ENCODE peak calls at places on chromosomes 6 and 20, in eight cellular contexts. C is thoracic aorta, F is psoas muscle, E is tibial nerve, Z is pancreas, Q is cardiac muscle cell, W is thyroid gland, P is MM.1S. A is an unnamed sample. For H3K4me1, the result is how much of the 10 kb centered on the place peaks cover.

GRCh38 chr6:145332001-145332400 is 403.3 kb downstream of the EPM2A start:
- DNase-seq in C (no peak), F (no peak), E (no peak), Z (no peak), Q (peak), W (no peak), P (no peak), A (no peak)

GRCh38 chr20:63966944-63967322 is 2.8 kb downstream of the ZNF512B start:
- DNase-seq in C (no peak), F (no peak), E (no peak), Z (peak), Q (no peak), W (no peak), P (no peak), A (no peak)

GRCh38 chr20:62226707-62227590 is 6.9 kb upstream of the HRH3 start:
- DNase-seq in C (no peak), F (no peak), E (no peak), Z (peak), Q (no peak), W (no peak), P (no peak), A (no peak)

GRCh38 chr6:4359108-4359710 is 223.8 kb upstream of the ECI2 start:
- DNase-seq in C (no peak), F (no peak), E (no peak), Z (no peak), Q (no peak), W (no peak), P (no peak), A (no peak)

GRCh38 chr6:71473908-71474307 is 185.3 kb downstream of the OGFRL1 start:
- DNase-seq in C (peak), F (peak), E (no peak), Z (no peak), Q (no peak), W (peak), P (no peak), A (peak)

GRCh38 chr6:159118941-159119340 is 50.3 kb upstream of the FNDC1 start:
- DNase-seq in C (no peak), F (no peak), E (no peak), Z (no peak), Q (no peak), W (no peak), P (no peak), A (no peak)

GRCh38 chr6:156729248-156729647 is 47.9 kb upstream of the ARID1B start:
- DNase-seq in C (no peak), F (no peak), E (no peak), Z (no peak), Q (no peak), W (no peak), P (peak), A (no peak)

GRCh38 chr20:23232219-23232581 is 118.4 kb upstream of the NXT1 start:
- DNase-seq in C (no peak), F (no peak), E (no peak), Z (no peak), Q (no peak), W (no peak), P (no peak), A (peak)

GRCh38 chr20:60062431-60063336 is 104.5 kb downstream of the CDH26 start:
- DNase-seq in C (no peak), F (no peak), E (no peak), Z (no peak), Q (no peak), W (no peak), P (no peak), A (no peak)

GRCh38 chr6:149929422-149929821 is 6.5 kb upstream of the RAET1G start:
- DNase-seq in C (no peak), F (no peak), E (no peak), Z (no peak), Q (peak), W (peak), P (no peak), A (no peak)

GRCh38 chr6:111951439-111952140 is 78.3 kb upstream of the FYN start:
- DNase-seq in C (no peak), F (no peak), E (no peak), Z (no peak), Q (no peak), W (no peak), P (no peak), A (no peak)

GRCh38 chr6:112468359-112468758 is 121.2 kb downstream of the RFPL4B start:
- DNase-seq in C (no peak), F (no peak), E (no peak), Z (no peak), Q (peak), W (no peak), P (no peak), A (no peak)

GRCh38 chr6:88177961-88178464 is 11.9 kb upstream of the CNR1 start:
- DNase-seq in C (no peak), F (no peak), E (no peak), Z (no peak), Q (no peak), W (no peak), P (no peak), A (no peak)

GRCh38 chr6:136104556-136104955 is 145.6 kb downstream of the MTFR2 start:
- DNase-seq in C (no peak), F (no peak), E (no peak), Z (no peak), Q (no peak), W (no peak), P (no peak), A (no peak)

GRCh38 chr6:22250486-22250885 is 46.4 kb downstream of the PRL start:
- DNase-seq in C (no peak), F (no peak), E (no peak), Z (no peak), Q (no peak), W (no peak), P (no peak), A (no peak)

GRCh38 chr6:118859517-118860064 is 34.4 kb upstream of the ASF1A start:
- DNase-seq in C (no peak), F (no peak), E (no peak), Z (no peak), Q (no peak), W (no peak), P (no peak), A (no peak)

GRCh38 chr6:43578748-43579147 is 2.8 kb downstream of the POLH start:
- DNase-seq in C (no peak), F (no peak), E (no peak), Z (no peak), Q (no peak), W (no peak), P (no peak), A (no peak)

GRCh38 chr20:11067359-11067758 is 393.6 kb upstream of the JAG1 start:
- DNase-seq in C (no peak), F (no peak), E (no peak), Z (no peak), Q (peak), W (no peak), P (no peak), A (no peak)

GRCh38 chr6:55985309-55985708 is 109.9 kb upstream of the BMP5 start:
- DNase-seq in C (no peak), F (no peak), E (no peak), Z (no peak), Q (no peak), W (no peak), P (no peak), A (no peak)

GRCh38 chr20:48921883-48922867 is 664 bp downstream of the ARFGEF2 start:
- DNase-seq in C (no peak), F (peak), E (peak), Z (peak), Q (peak), W (peak), P (peak), A (no peak)

GRCh38 chr6:88983532-88983931 is 20.1 kb upstream of the RNGTT start:
- DNase-seq in C (no peak), F (peak), E (peak), Z (no peak), Q (peak), W (no peak), P (no peak), A (no peak)

GRCh38 chr6:120219339-120219738 is 869.8 kb upstream of the MAN1A1 start:
- DNase-seq in C (no peak), F (no peak), E (no peak), Z (no peak), Q (no peak), W (no peak), P (no peak), A (no peak)

GRCh38 chr20:45392733-45393132 is 14.6 kb upstream of the TP53TG5 start:
- DNase-seq in C (no peak), F (no peak), E (no peak), Z (no peak), Q (no peak), W (no peak), P (no peak), A (no peak)
- TF ChIP-seq CTCF in C (no peak), F (no peak), E (no peak), Z (no peak), Q (no peak), W (no peak), P (no peak), A (no peak)

DNA sequence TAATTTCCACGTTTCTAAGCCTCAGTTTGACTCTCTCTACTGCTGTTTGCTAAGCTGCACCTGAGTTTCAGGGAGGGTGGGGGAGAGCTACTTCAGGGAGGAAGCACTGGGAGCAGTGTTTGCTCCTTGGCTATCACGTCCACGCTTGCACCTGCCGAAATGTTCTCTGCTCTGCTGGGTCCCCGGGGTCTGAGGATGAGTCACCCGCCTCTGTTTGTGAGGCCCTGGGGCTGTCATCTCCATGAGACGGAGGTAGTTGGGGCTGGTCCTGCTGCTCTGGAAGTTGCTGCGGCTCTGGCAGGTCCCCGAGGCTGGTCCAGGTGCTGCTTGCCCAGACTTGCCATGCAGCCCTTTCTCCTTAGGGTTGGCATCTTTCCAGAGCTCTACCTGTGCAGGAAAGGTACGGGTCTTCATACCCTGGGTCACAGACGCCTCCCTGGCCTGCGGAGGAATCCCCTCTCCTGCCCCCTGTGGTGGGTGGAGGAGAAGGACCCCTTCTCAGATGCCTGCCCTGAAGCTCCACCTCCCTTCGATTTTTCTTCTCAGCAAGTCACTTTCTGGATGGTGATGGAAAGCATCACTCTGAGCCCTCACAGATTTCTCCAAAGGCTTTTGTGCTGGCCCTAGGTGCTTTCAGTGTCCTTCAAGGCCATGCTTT is 220.1 kb downstream of the QKI start:
- DNase-seq in C (no peak), F (no peak), E (no peak), Z (no peak), Q (no peak), W (no peak), P (no peak), A (no peak)
- H3K4me1 ChIP-seq in C (under half), F (under half), E (under half), Z (under half), Q (under half), W (under half), P (under half), A (under half)

GRCh38 chr6:33577718-33578117 is 2.4 kb downstream of the BAK1 start:
- DNase-seq in C (no peak), F (no peak), E (no peak), Z (no peak), Q (no peak), W (no peak), P (no peak), A (no peak)
- H3K4me3 ChIP-seq in C (peak), F (peak), E (no peak), Z (no peak), Q (no peak), W (no peak), P (peak), A (no peak)

GRCh38 chr6:168232989-168233874 is 86.3 kb downstream of the DACT2 start:
- DNase-seq in C (no peak), F (no peak), E (no peak), Z (no peak), Q (no peak), W (no peak), P (no peak), A (no peak)
- TF ChIP-seq CTCF in C (no peak), F (no peak), E (no peak), Z (no peak), Q (peak), W (no peak), P (no peak), A (no peak)

GRCh38 chr20:35093245-35093884 is 758 bp upstream of the TRPC4AP start:
- DNase-seq in C (no peak), F (no peak), E (no peak), Z (no peak), Q (no peak), W (no peak), P (no peak), A (no peak)
- H3K4me1 ChIP-seq in C (under half), F (under half), E (under half), Z (under half), Q (under half), W (under half), P (under half), A (under half)

GRCh38 chr20:17530153-17530552 is 1.0 kb downstream of the BFSP1 start:
- DNase-seq in C (no peak), F (no peak), E (no peak), Z (no peak), Q (no peak), W (no peak), P (no peak), A (no peak)

GRCh38 chr20:17530716-17531536 is at the start of gene BFSP1:
- DNase-seq in C (no peak), F (peak), E (no peak), Z (peak), Q (peak), W (peak), P (peak), A (no peak)

GRCh38 chr20:17533396-17533795 is 2.2 kb upstream of the BFSP1 start:
- DNase-seq in C (no peak), F (no peak), E (peak), Z (no peak), Q (peak), W (no peak), P (peak), A (no peak)

GRCh38 chr20:17529586-17529985 is 1.6 kb downstream of the BFSP1 start:
- DNase-seq in C (no peak), F (no peak), E (no peak), Z (no peak), Q (no peak), W (no peak), P (no peak), A (no peak)

DNA sequence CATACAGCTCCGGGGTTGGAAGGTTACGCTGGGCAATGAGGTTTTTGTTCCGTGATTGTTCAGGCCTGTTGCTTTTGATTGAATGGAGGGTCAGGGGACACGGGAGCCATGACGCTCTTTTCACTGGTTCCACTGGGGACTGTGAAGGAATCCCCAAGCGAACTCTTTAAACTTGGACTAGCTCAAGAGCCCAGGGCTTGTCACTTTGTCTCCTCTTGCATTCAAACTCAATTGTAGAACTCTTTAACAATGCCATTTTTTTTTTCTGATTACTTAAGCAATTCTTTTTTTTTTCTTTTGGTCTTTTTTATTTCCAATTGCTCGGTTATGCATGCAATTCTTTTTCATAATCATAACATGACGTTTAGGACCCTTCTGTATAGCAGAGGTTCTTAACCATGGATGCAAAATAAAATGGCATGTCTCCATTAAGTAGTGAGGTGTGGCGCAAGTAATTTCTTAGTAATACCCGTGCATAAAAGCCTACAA is 402 bp upstream of the BFSP1 start:
- DNase-seq in C (no peak), F (no peak), E (no peak), Z (no peak), Q (no peak), W (no peak), P (no peak), A (no peak)
- H3K4me3 ChIP-seq in C (peak), F (peak), E (peak), Z (peak), Q (peak), W (peak), P (peak), A (peak)

GRCh38 chr6:25942561-25943147 is 12.2 kb upstream of the SLC17A2 start:
- DNase-seq in C (no peak), F (no peak), E (no peak), Z (no peak), Q (peak), W (no peak), P (peak), A (no peak)
- TF ChIP-seq CTCF in C (peak), F (peak), E (no peak), Z (peak), Q (peak), W (no peak), P (peak), A (no peak)

DNA sequence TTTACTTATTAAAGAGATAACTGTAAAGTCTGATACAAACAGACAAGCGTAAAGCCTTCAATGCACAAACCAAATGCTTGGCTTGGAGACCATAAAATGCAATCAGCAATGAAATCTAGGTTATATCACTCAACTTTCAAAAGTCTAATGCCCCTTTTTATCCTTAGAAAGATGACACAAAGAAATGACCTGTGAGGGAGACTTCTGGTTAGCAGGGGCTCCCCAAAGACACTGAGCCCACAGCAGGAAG is 88.4 kb downstream of the HIVEP2 start:
- DNase-seq in C (no peak), F (no peak), E (no peak), Z (no peak), Q (no peak), W (no peak), P (no peak), A (no peak)
- H3K4me1 ChIP-seq in C (under half), F (half or more), E (under half), Z (under half), Q (under half), W (under half), P (under half), A (under half)